ENCODE peak calls at places on chromosomes 3 and 15, in ten cellular contexts. D, Y, N, I, L, W, E, C, S and T are unnamed samples.
A peak's percentile ranks its signal among the peaks of the same experiment; 100 is the strongest.

GRCh38 chr3:197028711-197029510 is 706 bp downstream of the MELTF start:
- DNase-seq in E (no peak), S (no peak), N (no peak), D (no peak), C (peak; percentile 66), I (no peak), W (peak; percentile 63), Y (no peak), L (no peak), T (no peak)

GRCh38 chr3:189389346-189389745 is 217.6 kb downstream of the TPRG1 start:
- DNase-seq in W (no peak), L (no peak), C (no peak), Y (no peak), S (no peak), I (no peak), E (no peak), D (no peak), N (no peak), T (no peak)

GRCh38 chr15:38705421-38706219 is 141.0 kb upstream of the RASGRP1 start:
- DNase-seq in D (no peak), L (no peak), W (no peak), S (no peak), N (no peak), I (no peak), C (no peak), Y (no peak), E (no peak), T (no peak)

GRCh38 chr3:81549831-81550230 is 211.6 kb downstream of the GBE1 start:
- DNase-seq in S (no peak), C (no peak), E (no peak), W (no peak), N (no peak), L (no peak), D (no peak), Y (no peak), I (peak; percentile 48), T (no peak)

GRCh38 chr3:176554791-176555330 is 642.4 kb downstream of the TBL1XR1 start:
- DNase-seq in L (no peak), I (no peak), W (no peak), C (no peak), N (no peak), Y (no peak), S (no peak), E (no peak), D (no peak), T (no peak)

GRCh38 chr15:100114100-100114499 is 227.7 kb downstream of the ADAMTS17 start:
- DNase-seq in I (peak; percentile 90), L (no peak), N (no peak), W (no peak), D (peak; percentile 32), S (peak; percentile 84), Y (no peak), C (no peak), E (peak; percentile 87), T (no peak)

GRCh38 chr3:42780892-42781700 is 8.0 kb upstream of the CCDC13 start:
- DNase-seq in W (peak; percentile 85), Y (peak; percentile 16), E (no peak), N (peak; percentile 46), I (peak; percentile 71), S (peak; percentile 81), L (peak; percentile 33), C (no peak), D (no peak), T (peak; percentile 54)

GRCh38 chr15:94287794-94288246 is 56.5 kb downstream of the MCTP2 start:
- DNase-seq in I (no peak), L (peak; percentile 27), S (no peak), C (no peak), Y (no peak), W (no peak), E (no peak), D (no peak), N (no peak), T (no peak)

GRCh38 chr3:19934098-19934566 is at the start of gene EFHB:
- DNase-seq in N (no peak), C (no peak), L (no peak), I (no peak), S (peak; percentile 28), Y (no peak), E (peak; percentile 44), W (no peak), D (no peak), T (peak; percentile 39)

GRCh38 chr3:51945031-51945840 is 3.1 kb downstream of the PARP3 start:
- DNase-seq in L (no peak), W (no peak), C (no peak), D (no peak), S (no peak), Y (peak; percentile 5), N (no peak), I (no peak), E (no peak), T (no peak)

GRCh38 chr3:24678021-24678420 is 183.4 kb upstream of the THRB start:
- DNase-seq in L (no peak), S (no peak), E (no peak), Y (no peak), C (no peak), W (no peak), I (no peak), N (no peak), D (no peak), T (no peak)

GRCh38 chr15:40917585-40917984 is 11.6 kb upstream of the DLL4 start:
- DNase-seq in S (no peak), L (no peak), D (no peak), I (no peak), W (no peak), E (no peak), Y (no peak), N (no peak), C (no peak), T (no peak)

GRCh38 chr3:151837057-151837456 is 23.1 kb downstream of the AADAC start:
- DNase-seq in L (peak; percentile 34), C (no peak), I (no peak), S (peak; percentile 82), N (peak; percentile 79), W (no peak), E (no peak), D (no peak), Y (no peak), T (peak; percentile 73)

GRCh38 chr15:42228036-42228435 is 19.9 kb upstream of the VPS39 start:
- DNase-seq in W (peak; percentile 7), L (no peak), Y (no peak), N (no peak), C (no peak), S (no peak), I (no peak), E (no peak), D (no peak), T (no peak)

GRCh38 chr15:68581725-68582124 is 2.9 kb downstream of the CORO2B start:
- DNase-seq in L (no peak), E (no peak), I (no peak), C (no peak), S (no peak), D (no peak), Y (no peak), W (no peak), N (no peak), T (no peak)

GRCh38 chr15:90680371-90680935 is 36.7 kb upstream of the BLM start:
- DNase-seq in E (peak; percentile 34), W (no peak), Y (no peak), L (no peak), C (no peak), D (no peak), I (peak; percentile 96), N (no peak), S (peak; percentile 90), T (no peak)

GRCh38 chr15:85727068-85727467 is 67.7 kb downstream of the KLHL25 start:
- DNase-seq in I (peak; percentile 13), D (no peak), S (peak; percentile 61), Y (no peak), L (no peak), E (peak; percentile 52), W (no peak), N (no peak), C (no peak), T (no peak)

GRCh38 chr3:126529585-126530170 is 5.7 kb downstream of the CHST13 start:
- DNase-seq in N (no peak), Y (no peak), W (no peak), L (no peak), I (no peak), E (peak; percentile 12), D (no peak), S (no peak), C (no peak), T (no peak)

GRCh38 chr3:50269977-50270413 is 1.0 kb downstream of the SEMA3B start:
- DNase-seq in N (no peak), C (no peak), D (no peak), E (no peak), I (no peak), Y (no peak), W (no peak), S (no peak), L (no peak), T (no peak)

GRCh38 chr15:70098461-70099166 is 897 bp upstream of the TLE3 start:
- DNase-seq in I (no peak), Y (peak; percentile 50), D (no peak), C (no peak), S (peak; percentile 36), E (peak; percentile 66), L (no peak), N (peak; percentile 15), W (no peak), T (peak; percentile 27)

GRCh38 chr15:65767895-65768294 is 24.2 kb downstream of the DENND4A start:
- DNase-seq in I (no peak), S (no peak), W (no peak), N (no peak), D (no peak), C (no peak), L (peak; percentile 3), Y (no peak), E (no peak), T (no peak)

GRCh38 chr3:102190340-102190723 is 244.5 kb upstream of the ZPLD1 start:
- DNase-seq in C (no peak), E (no peak), Y (no peak), D (no peak), S (no peak), W (no peak), L (no peak), N (no peak), I (no peak), T (no peak)

GRCh38 chr3:38614651-38615352 is 34.7 kb downstream of the SCN5A start:
- DNase-seq in E (peak; percentile 63), S (no peak), Y (no peak), N (no peak), C (no peak), W (no peak), I (no peak), D (no peak), L (no peak), T (no peak)

GRCh38 chr15:89361451-89362202 is 27.0 kb upstream of the POLG start:
- DNase-seq in W (peak; percentile 99), E (peak; percentile 72), N (peak; percentile 64), I (peak; percentile 21), D (peak; percentile 42), L (no peak), Y (peak; percentile 81), C (peak; percentile 77), S (peak; percentile 56), T (no peak)

GRCh38 chr15:35953424-35953823 is 407.5 kb upstream of the DPH6 start:
- DNase-seq in I (no peak), L (no peak), E (no peak), D (no peak), C (no peak), S (no peak), Y (no peak), W (no peak), N (no peak), T (no peak)

GRCh38 chr3:102745881-102746280 is 311.1 kb downstream of the ZPLD1 start:
- DNase-seq in C (no peak), E (no peak), W (no peak), Y (no peak), S (peak; percentile 2), N (no peak), D (no peak), L (no peak), I (no peak), T (peak; percentile 4)

GRCh38 chr3:79211588-79212359 is 556.0 kb downstream of the ROBO1 start:
- DNase-seq in D (no peak), N (no peak), S (no peak), W (no peak), C (no peak), L (no peak), I (no peak), Y (no peak), E (no peak), T (no peak)

GRCh38 chr15:45801543-45801942 is 166.7 kb downstream of the SQOR start:
- DNase-seq in W (no peak), S (no peak), D (no peak), N (no peak), I (no peak), C (no peak), L (no peak), E (no peak), Y (no peak), T (no peak)